ENCODE peak calls at places on chromosome 9, in five cellular contexts. D is HuH-7; B is substantia nigra; I is GM10248; K is stimulated activated CD4-positive, alpha-beta T cell treated with anti-CD3 and anti-CD28 coated beads, Interleukin-12 subunit alpha, Interleukin-12 subunit beta, amount 100 ng/mL, for 48 hours. H is an unnamed sample.

GRCh38 chr9:85258823-85259370 is 482.9 kb downstream of the AGTPBP1 start:
- DNase-seq in D (peak), I (peak), B (peak), K (no peak), H (peak)

GRCh38 chr9:19408316-19408692 is 505 bp upstream of the ACER2 start:
- DNase-seq in K (no peak), D (no peak), I (peak), B (no peak), H (no peak)

GRCh38 chr9:124013263-124014211 is 2.0 kb downstream of the LHX2 start:
- DNase-seq in I (no peak), B (no peak), D (no peak), K (no peak), H (no peak)

GRCh38 chr9:36867672-36868471 is 166.2 kb downstream of the PAX5 start:
- DNase-seq in I (no peak), K (no peak), D (peak), B (no peak), H (no peak)

GRCh38 chr9:71968541-71969090 is 57.2 kb downstream of the C9orf85 start:
- DNase-seq in I (no peak), D (no peak), K (no peak), B (no peak), H (no peak)

GRCh38 chr9:125906144-125906543 is 159.0 kb downstream of the PBX3 start:
- DNase-seq in K (no peak), D (no peak), B (no peak), I (no peak), H (no peak)

GRCh38 chr9:134314039-134314949 is 12.0 kb upstream of the RXRA start:
- DNase-seq in D (no peak), K (no peak), B (no peak), I (no peak), H (no peak)

GRCh38 chr9:138022121-138022741 is 144.6 kb downstream of the CACNA1B start:
- DNase-seq in K (no peak), I (peak), B (no peak), D (peak), H (no peak)

GRCh38 chr9:72635197-72635596 is 113.8 kb downstream of the TMC1 start:
- DNase-seq in K (no peak), B (no peak), I (peak), D (no peak), H (no peak)

GRCh38 chr9:133932176-133932575 is 59.9 kb downstream of the VAV2 start:
- DNase-seq in K (no peak), B (no peak), I (no peak), D (no peak), H (no peak)

GRCh38 chr9:117258201-117258866 is 156.5 kb downstream of the ASTN2 start:
- DNase-seq in B (no peak), D (no peak), K (no peak), I (no peak), H (no peak)

GRCh38 chr9:23750808-23751207 is 75.2 kb downstream of the ELAVL2 start:
- DNase-seq in B (no peak), I (no peak), K (no peak), D (no peak), H (no peak)

H was measured in T47D.